ENCODE peak calls at places on chromosomes 6 and 20, in nine cellular contexts. M, F, X, H, C, S, B, E and Z are unnamed samples.
A peak's percentile ranks its signal among the peaks of the same experiment; 100 is the strongest.

GRCh38 chr20:5504061-5504739 is 187.4 kb upstream of the PROKR2 start:
- DNase-seq in S (no peak), E (peak; percentile 59), X (peak; percentile 86), F (no peak), M (peak; percentile 61), C (peak; percentile 61), B (no peak), H (no peak), Z (no peak)

GRCh38 chr6:97151611-97152010 is 131.4 kb downstream of the MMS22L start:
- DNase-seq in F (no peak), S (no peak), H (no peak), E (no peak), C (no peak), X (no peak), B (no peak), M (no peak), Z (no peak)

GRCh38 chr6:46850781-46851180 is 57.6 kb downstream of the MEP1A start:
- DNase-seq in C (no peak), F (no peak), E (no peak), S (no peak), X (no peak), B (no peak), M (no peak), H (no peak), Z (no peak)

GRCh38 chr6:12017263-12017662 is 5.2 kb downstream of the HIVEP1 start:
- DNase-seq in C (no peak), F (no peak), E (no peak), B (no peak), S (no peak), M (no peak), H (no peak), X (no peak), Z (no peak)

GRCh38 chr6:45923831-45924391 is 91.7 kb downstream of the CLIC5 start:
- DNase-seq in S (no peak), H (no peak), M (no peak), F (no peak), C (no peak), E (no peak), B (peak; percentile 63), X (no peak), Z (no peak)

GRCh38 chr20:5745416-5745968 is 4.7 kb upstream of the SHLD1 start:
- DNase-seq in S (no peak), M (no peak), B (no peak), C (no peak), F (no peak), E (no peak), X (no peak), H (no peak), Z (no peak)

GRCh38 chr20:50325215-50325614 is 134.6 kb downstream of the CEBPB start:
- DNase-seq in E (no peak), B (no peak), M (no peak), H (no peak), F (no peak), X (peak; percentile 14), C (no peak), S (no peak), Z (no peak)

GRCh38 chr20:57682184-57683038 is 27.4 kb downstream of the PMEPA1 start:
- DNase-seq in M (peak; percentile 17), X (no peak), S (no peak), B (no peak), F (no peak), C (no peak), E (no peak), H (no peak), Z (no peak)

GRCh38 chr20:48025061-48025515 is 239.8 kb upstream of the SULF2 start:
- DNase-seq in X (peak; percentile 73), H (peak; percentile 24), E (peak; percentile 89), C (peak; percentile 69), M (peak; percentile 20), S (no peak), B (peak; percentile 29), F (no peak), Z (no peak)

GRCh38 chr6:125752773-125753172 is 3.3 kb downstream of the HEY2 start:
- DNase-seq in C (no peak), B (no peak), S (no peak), E (no peak), X (no peak), H (no peak), M (no peak), F (no peak), Z (no peak)

GRCh38 chr6:41846666-41847237 is 48.4 kb downstream of the USP49 start:
- DNase-seq in H (peak; percentile 87), M (peak; percentile 76), S (peak; percentile 51), C (no peak), X (no peak), E (no peak), B (peak; percentile 94), F (peak; percentile 10), Z (peak; percentile 68)
- H3K36me3 ChIP-seq in H (no peaks in the 10 kb centered on the region), M (no peaks in the 10 kb centered on the region), S (no peaks in the 10 kb centered on the region), C (no peaks in the 10 kb centered on the region), X (no peaks in the 10 kb centered on the region), E (no peaks in the 10 kb centered on the region), B (no peaks in the 10 kb centered on the region), F (no peaks in the 10 kb centered on the region), Z (peaks cover 6% of the 10 kb centered on the region)

DNA sequence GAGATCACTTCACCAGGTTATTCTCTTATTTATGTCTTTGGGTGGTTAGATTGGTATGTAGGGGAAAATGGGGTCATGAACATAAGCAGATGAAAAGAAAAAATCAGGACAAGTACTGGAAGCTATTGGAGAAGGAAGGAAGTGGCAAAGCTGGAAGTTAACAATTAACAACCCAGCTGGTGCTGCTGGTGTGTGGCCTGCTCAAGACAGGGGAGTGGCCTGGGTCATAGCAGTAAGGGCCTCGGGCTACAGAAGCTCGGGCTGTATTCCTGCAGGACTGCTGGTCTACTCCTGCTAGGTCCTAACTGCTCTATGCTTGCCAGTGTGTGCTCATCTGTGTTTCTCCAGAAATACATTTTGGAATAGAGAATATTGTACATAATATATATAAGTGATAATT is 19.6 kb downstream of the MYLIP start:
- DNase-seq in C (no peak), F (no peak), S (no peak), H (no peak), B (no peak), X (no peak), E (no peak), M (peak; percentile 77), Z (no peak)
- H3K36me3 ChIP-seq in C (peaks cover 72% of the 10 kb centered on the region), F (peaks cover 63% of the 10 kb centered on the region), S (peaks cover 74% of the 10 kb centered on the region), H (peaks cover 10% of the 10 kb centered on the region), B (peaks cover 29% of the 10 kb centered on the region), X (peaks cover 89% of the 10 kb centered on the region), E (no peaks in the 10 kb centered on the region), M (peaks cover 7% of the 10 kb centered on the region), Z (peaks cover 33% of the 10 kb centered on the region)

DNA sequence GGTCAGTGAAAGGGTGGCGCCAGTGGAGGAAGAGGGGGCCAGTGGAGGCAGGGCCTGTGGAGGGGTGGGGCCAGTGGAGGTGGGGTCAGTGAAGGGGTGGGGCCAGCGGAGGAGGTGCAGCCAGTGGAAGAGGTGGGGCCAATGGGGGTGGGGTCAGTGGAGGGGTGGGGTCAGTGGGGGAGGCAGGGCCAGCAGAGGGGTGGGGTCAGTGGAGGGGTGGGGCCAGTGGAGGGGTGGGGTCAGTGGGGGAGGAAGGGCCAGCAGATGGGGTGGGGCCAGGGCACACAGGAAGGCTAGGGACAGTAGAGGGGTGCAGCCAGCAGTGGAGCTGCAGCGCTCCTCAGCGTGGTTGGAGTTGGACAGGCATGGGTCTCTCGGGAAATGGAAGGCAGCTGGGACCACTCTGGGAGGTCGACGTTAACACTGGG is 18.7 kb downstream of the ADRM1 start:
- DNase-seq in H (no peak), C (peak; percentile 24), M (no peak), F (no peak), S (no peak), B (no peak), E (no peak), X (no peak), Z (no peak)
- H3K36me3 ChIP-seq in H (no peaks in the 10 kb centered on the region), C (peaks cover 59% of the 10 kb centered on the region), M (no peaks in the 10 kb centered on the region), F (no peaks in the 10 kb centered on the region), S (no peaks in the 10 kb centered on the region), B (peaks cover 43% of the 10 kb centered on the region), E (no peaks in the 10 kb centered on the region), X (peaks cover 69% of the 10 kb centered on the region), Z (peaks cover 68% of the 10 kb centered on the region)

DNA sequence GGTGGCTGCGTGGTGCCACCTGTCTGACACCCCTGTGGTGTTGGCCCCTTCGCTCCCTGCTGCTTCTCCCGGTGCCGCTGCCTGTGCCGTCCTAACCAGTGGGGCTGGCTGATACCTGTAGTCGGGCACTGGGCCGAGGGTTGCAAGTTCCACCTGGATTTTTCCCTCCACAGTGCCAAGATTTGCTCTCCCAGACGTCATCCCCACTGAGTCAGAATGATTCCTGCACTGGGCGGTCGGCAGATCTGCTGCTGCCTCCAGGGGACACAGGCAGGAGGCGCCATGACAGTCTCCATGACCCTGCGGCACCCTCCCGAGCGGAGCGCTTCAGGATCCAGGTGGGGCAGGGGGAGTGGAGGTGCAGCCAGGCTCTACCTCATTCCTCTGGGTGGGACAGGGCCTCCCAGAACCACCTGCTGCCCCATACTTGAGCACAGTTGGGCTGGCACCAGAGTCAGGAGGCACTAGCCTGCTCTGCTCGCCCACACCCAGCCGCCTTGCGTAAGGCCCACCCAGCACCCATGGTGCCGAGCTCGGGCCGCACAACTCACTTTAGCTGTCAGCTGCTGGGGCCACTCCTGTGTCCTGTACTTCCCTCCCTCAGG is 60.2 kb downstream of the TCP11 start:
- DNase-seq in F (no peak), B (no peak), H (no peak), S (no peak), M (no peak), E (no peak), C (no peak), X (peak; percentile 58), Z (no peak)
- H3K36me3 ChIP-seq in F (no peaks in the 10 kb centered on the region), B (peaks cover 38% of the 10 kb centered on the region), H (peaks cover 12% of the 10 kb centered on the region), S (peaks cover 10% of the 10 kb centered on the region), M (no peaks in the 10 kb centered on the region), E (no peaks in the 10 kb centered on the region), C (peaks cover 88% of the 10 kb centered on the region), X (peaks cover 99% of the 10 kb centered on the region), Z (peaks cover 24% of the 10 kb centered on the region)

GRCh38 chr20:2797136-2797983 is 3.1 kb downstream of the CPXM1 start:
- DNase-seq in S (no peak), H (no peak), F (no peak), X (no peak), E (no peak), M (no peak), B (no peak), C (no peak), Z (no peak)

GRCh38 chr20:2794866-2795447 is 5.5 kb downstream of the CPXM1 start:
- DNase-seq in S (no peak), F (no peak), E (no peak), M (no peak), C (no peak), H (no peak), B (no peak), X (no peak), Z (no peak)

GRCh38 chr20:2795451-2795850 is 5.0 kb downstream of the CPXM1 start:
- DNase-seq in F (no peak), M (no peak), S (no peak), E (no peak), H (no peak), B (no peak), C (no peak), X (no peak), Z (no peak)

GRCh38 chr20:2794202-2794748 is 6.2 kb downstream of the CPXM1 start:
- DNase-seq in H (no peak), B (no peak), F (no peak), X (no peak), M (no peak), E (no peak), S (no peak), C (no peak), Z (no peak)

GRCh38 chr20:2796011-2796660 is 4.3 kb downstream of the CPXM1 start:
- DNase-seq in M (no peak), C (no peak), H (no peak), X (no peak), S (no peak), B (no peak), E (no peak), F (no peak), Z (no peak)
- H3K36me3 ChIP-seq in M (no peaks in the 10 kb centered on the region), C (no peaks in the 10 kb centered on the region), H (no peaks in the 10 kb centered on the region), X (no peaks in the 10 kb centered on the region), S (no peaks in the 10 kb centered on the region), B (no peaks in the 10 kb centered on the region), E (no peaks in the 10 kb centered on the region), F (no peaks in the 10 kb centered on the region), Z (peaks cover 61% of the 10 kb centered on the region)